ENCODE peak calls at places on chromosome 14, in five cellular contexts. D is mammary epithelial cell; A is tibial artery; P is CD8-positive, alpha-beta T cell; X is A549. O is an unnamed sample. For H3K4me1, the result is how much of the 10 kb centered on the place peaks cover.

GRCh38 chr14:70186826-70187483 is 1.8 kb downstream of the SLC8A3 start:
- DNase-seq in D (no peak), A (no peak), P (no peak), X (no peak), O (no peak)

GRCh38 chr14:22276913-22277816 is 311.9 kb downstream of the DAD1 start:
- DNase-seq in D (no peak), A (no peak), P (no peak), X (no peak), O (no peak)

GRCh38 chr14:61246721-61247120 is 34.4 kb downstream of the TMEM30B start:
- DNase-seq in D (no peak), A (no peak), P (no peak), X (no peak), O (no peak)

GRCh38 chr14:95319312-95320075 is at the start of gene CLMN:
- DNase-seq in D (peak), A (no peak), P (peak), X (peak), O (peak)

GRCh38 chr14:20683125-20683895 is 1.1 kb upstream of the RNASE4 start:
- DNase-seq in D (peak), A (peak), P (peak), X (peak), O (peak)

GRCh38 chr14:32217301-32217700 is 14.2 kb upstream of the RNU6-8 start:
- DNase-seq in D (no peak), A (no peak), P (no peak), X (no peak), O (no peak)

GRCh38 chr14:65506801-65507200 is 94.3 kb downstream of the FUT8 start:
- DNase-seq in D (no peak), A (no peak), P (no peak), X (no peak), O (no peak)

GRCh38 chr14:104114421-104115130 is 23.8 kb upstream of the KIF26A start:
- DNase-seq in D (no peak), A (peak), P (no peak), X (no peak), O (peak)

GRCh38 chr14:74089251-74090020 is 4.7 kb downstream of the LIN52 start:
- DNase-seq in D (no peak), A (no peak), P (no peak), X (no peak), O (no peak)

GRCh38 chr14:58918066-58918465 is 270.4 kb upstream of the DAAM1 start:
- DNase-seq in D (peak), A (no peak), P (no peak), X (no peak), O (no peak)

GRCh38 chr14:77120771-77121743 is 20.5 kb downstream of the ZDHHC22 start:
- DNase-seq in D (no peak), A (no peak), P (peak), X (no peak), O (no peak)

GRCh38 chr14:96409701-96410100 is 17.8 kb downstream of the AK7 start:
- DNase-seq in D (peak), A (no peak), P (no peak), X (no peak), O (no peak)

GRCh38 chr14:91329615-91330014 is 85.1 kb upstream of the GPR68 start:
- DNase-seq in D (no peak), A (no peak), P (no peak), X (no peak), O (no peak)
- H3K4me1 ChIP-seq in D (under half), A (under half), P (half or more), X (under half), O (half or more)

GRCh38 chr14:49617846-49618519 is 2.4 kb downstream of the RPL36AL start:
- DNase-seq in D (no peak), A (no peak), P (no peak), X (no peak), O (no peak)

GRCh38 chr14:49612251-49612650 is 8.2 kb downstream of the RPL36AL start:
- DNase-seq in D (no peak), A (no peak), P (no peak), X (no peak), O (no peak)

GRCh38 chr14:49612671-49613070 is 7.8 kb downstream of the RPL36AL start:
- DNase-seq in D (no peak), A (peak), P (no peak), X (no peak), O (no peak)

GRCh38 chr14:49619730-49620129 is 696 bp downstream of the RPL36AL start:
- DNase-seq in D (no peak), A (no peak), P (no peak), X (no peak), O (no peak)

GRCh38 chr14:49615776-49616175 is 4.7 kb downstream of the RPL36AL start:
- DNase-seq in D (peak), A (no peak), P (no peak), X (no peak), O (no peak)
- H3K27ac ChIP-seq in D (no peak), A (no peak), P (no peak), X (no peak), O (no peak)

DNA sequence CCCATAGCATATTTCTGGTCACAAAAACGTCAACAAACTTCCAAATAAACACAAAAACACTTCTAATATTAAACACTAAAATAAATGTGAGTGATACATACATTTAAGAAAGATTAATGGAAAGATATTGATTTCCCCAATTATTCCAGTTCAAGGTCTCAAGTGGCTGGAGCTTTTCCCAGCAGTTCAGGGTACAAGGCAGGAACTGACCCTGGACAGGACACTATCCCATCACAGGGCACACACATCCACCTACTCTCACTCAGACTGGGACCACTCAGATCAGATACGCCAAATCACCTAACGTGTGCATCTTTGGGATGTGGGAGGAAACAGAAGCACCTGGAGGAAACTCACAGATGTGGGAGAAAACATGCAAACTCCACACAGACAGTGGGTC is 50.4 kb downstream of the GCH1 start:
- DNase-seq in D (no peak), A (no peak), P (no peak), X (no peak), O (no peak)
- TF ChIP-seq CTCF in D (no peak), A (no peak), P (no peak), X (no peak), O (no peak)

GRCh38 chr14:100336618-100337530 is 13.7 kb downstream of the SLC25A47 start:
- DNase-seq in D (no peak), A (peak), P (no peak), X (no peak), O (peak)
- H3K4me1 ChIP-seq in D (under half), A (under half), P (under half), X (under half), O (under half)